ENCODE peak calls at places on chromosomes 4 and X, in ten cellular contexts. One of them, this sample, is unnamed.

GRCh38 chr4:1177274-1178141 is 5.1 kb upstream of the SPON2 start:
- DNase-seq in SK-N-SH: no peak
- DNase-seq in fibroblast of lung: no peak
- DNase-seq in PC-3: peak; percentile 7
- DNase-seq in A549: no peak
- DNase-seq in tibial artery: peak; percentile 62
- DNase-seq in body of pancreas: peak; percentile 13
- DNase-seq in kidney: peak; percentile 63
- DNase-seq in right atrium auricular region: no peak
- DNase-seq in mammary epithelial cell: peak; percentile 85
- DNase-seq in this sample: no peak

GRCh38 chrX:12370444-12371089 is 232.3 kb downstream of the FRMPD4 start:
- DNase-seq in tibial artery: no peak
- DNase-seq in mammary epithelial cell: no peak
- DNase-seq in fibroblast of lung: peak; percentile 82
- DNase-seq in right atrium auricular region: no peak
- DNase-seq in kidney: no peak
- DNase-seq in PC-3: no peak
- DNase-seq in SK-N-SH: no peak
- DNase-seq in body of pancreas: no peak
- DNase-seq in A549: no peak
- DNase-seq in this sample: no peak

GRCh38 chrX:7086384-7086783 is 61.1 kb upstream of the STS start:
- DNase-seq in fibroblast of lung: no peak
- DNase-seq in kidney: no peak
- DNase-seq in body of pancreas: no peak
- DNase-seq in tibial artery: no peak
- DNase-seq in SK-N-SH: no peak
- DNase-seq in right atrium auricular region: no peak
- DNase-seq in A549: no peak
- DNase-seq in mammary epithelial cell: no peak
- DNase-seq in PC-3: no peak
- DNase-seq in this sample: no peak

GRCh38 chr4:4726051-4726450 is 133.4 kb upstream of the MSX1 start:
- DNase-seq in PC-3: no peak
- DNase-seq in body of pancreas: no peak
- DNase-seq in A549: peak; percentile 33
- DNase-seq in SK-N-SH: no peak
- DNase-seq in tibial artery: no peak
- DNase-seq in mammary epithelial cell: no peak
- DNase-seq in fibroblast of lung: no peak
- DNase-seq in kidney: no peak
- DNase-seq in right atrium auricular region: no peak
- DNase-seq in this sample: peak; percentile 25

GRCh38 chr4:153645183-153645582 is 38.9 kb upstream of the TLR2 start:
- DNase-seq in SK-N-SH: no peak
- DNase-seq in body of pancreas: no peak
- DNase-seq in PC-3: no peak
- DNase-seq in fibroblast of lung: no peak
- DNase-seq in kidney: no peak
- DNase-seq in A549: no peak
- DNase-seq in mammary epithelial cell: no peak
- DNase-seq in right atrium auricular region: no peak
- DNase-seq in tibial artery: no peak
- DNase-seq in this sample: no peak

GRCh38 chrX:10819973-10820372 is 199.6 kb upstream of the MID1 start:
- DNase-seq in tibial artery: no peak
- DNase-seq in SK-N-SH: peak; percentile 42
- DNase-seq in body of pancreas: no peak
- DNase-seq in right atrium auricular region: no peak
- DNase-seq in kidney: no peak
- DNase-seq in fibroblast of lung: no peak
- DNase-seq in mammary epithelial cell: no peak
- DNase-seq in PC-3: no peak
- DNase-seq in A549: no peak
- DNase-seq in this sample: no peak

GRCh38 chrX:2507904-2508630 is 7.3 kb upstream of the DHRSX start:
- DNase-seq in SK-N-SH: no peak
- DNase-seq in tibial artery: no peak
- DNase-seq in kidney: no peak
- DNase-seq in mammary epithelial cell: no peak
- DNase-seq in A549: no peak
- DNase-seq in fibroblast of lung: no peak
- DNase-seq in right atrium auricular region: no peak
- DNase-seq in body of pancreas: peak; percentile 63
- DNase-seq in PC-3: no peak
- DNase-seq in this sample: no peak

GRCh38 chr4:108834787-108835384 is 72.0 kb upstream of the ETNPPL start:
- DNase-seq in A549: peak; percentile 17
- DNase-seq in PC-3: peak; percentile 55
- DNase-seq in fibroblast of lung: peak; percentile 72
- DNase-seq in kidney: no peak
- DNase-seq in right atrium auricular region: no peak
- DNase-seq in body of pancreas: no peak
- DNase-seq in mammary epithelial cell: peak; percentile 50
- DNase-seq in SK-N-SH: peak; percentile 16
- DNase-seq in tibial artery: no peak
- DNase-seq in this sample: peak; percentile 48

GRCh38 chr4:16140520-16141249 is 56.9 kb upstream of the PROM1 start:
- DNase-seq in SK-N-SH: no peak
- DNase-seq in mammary epithelial cell: peak; percentile 95
- DNase-seq in A549: peak; percentile 32
- DNase-seq in body of pancreas: peak; percentile 54
- DNase-seq in kidney: no peak
- DNase-seq in PC-3: peak; percentile 94
- DNase-seq in fibroblast of lung: peak; percentile 73
- DNase-seq in tibial artery: no peak
- DNase-seq in right atrium auricular region: no peak
- DNase-seq in this sample: no peak

GRCh38 chr4:60757986-60758385 is 442.1 kb upstream of the ADGRL3 start:
- DNase-seq in right atrium auricular region: no peak
- DNase-seq in fibroblast of lung: peak; percentile 19
- DNase-seq in body of pancreas: no peak
- DNase-seq in PC-3: peak; percentile 55
- DNase-seq in mammary epithelial cell: no peak
- DNase-seq in SK-N-SH: no peak
- DNase-seq in A549: no peak
- DNase-seq in tibial artery: no peak
- DNase-seq in kidney: no peak
- DNase-seq in this sample: no peak

DNA sequence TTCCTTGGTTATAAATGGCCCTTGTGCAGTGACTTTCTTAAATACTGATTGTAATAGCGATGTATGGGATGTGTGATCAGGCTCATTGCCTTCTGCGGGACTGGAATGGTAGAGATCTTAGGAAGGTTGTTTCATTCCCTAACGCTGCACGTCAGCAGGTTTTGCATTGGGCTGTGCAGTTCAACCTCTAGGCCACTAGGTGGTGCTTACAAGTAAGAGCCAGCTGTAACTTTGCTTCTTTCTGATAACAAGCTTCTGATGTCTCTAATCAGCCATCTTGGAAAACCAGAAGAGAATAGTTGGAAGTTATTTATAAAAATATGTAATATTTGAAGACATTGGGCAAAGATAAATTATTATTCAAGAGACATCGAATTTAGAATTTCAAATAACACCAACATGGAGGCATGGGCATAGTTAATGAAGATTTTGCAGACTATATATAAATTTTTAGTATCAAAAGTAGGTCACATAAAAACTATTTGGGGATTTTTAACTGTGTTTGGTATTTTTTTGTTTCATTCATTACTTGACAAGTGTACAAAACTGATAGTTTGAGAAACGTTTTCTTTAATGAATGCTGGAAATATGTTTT is 339.7 kb upstream of the PCDH7 start:
- DNase-seq in SK-N-SH: peak; percentile 17
- DNase-seq in body of pancreas: peak; percentile 60
- DNase-seq in PC-3: peak; percentile 79
- DNase-seq in A549: peak; percentile 68
- DNase-seq in fibroblast of lung: peak; percentile 79
- DNase-seq in tibial artery: no peak
- DNase-seq in kidney: no peak
- DNase-seq in mammary epithelial cell: peak; percentile 40
- DNase-seq in right atrium auricular region: no peak
- DNase-seq in this sample: peak; percentile 54
- TF ChIP-seq CTCF in SK-N-SH: peak; percentile 95
- TF ChIP-seq CTCF in body of pancreas: peak; percentile 63
- TF ChIP-seq CTCF in PC-3: peak; percentile 83
- TF ChIP-seq CTCF in A549: peak; percentile 21
- TF ChIP-seq CTCF in fibroblast of lung: peak; percentile 58
- TF ChIP-seq CTCF in tibial artery: no peak
- TF ChIP-seq CTCF in kidney: peak; percentile 31
- TF ChIP-seq CTCF in mammary epithelial cell: peak; percentile 81
- TF ChIP-seq CTCF in right atrium auricular region: peak; percentile 16
- TF ChIP-seq CTCF in this sample: peak; percentile 90

GRCh38 chrX:119759333-119759766 is 962 bp downstream of the SOWAHD start:
- DNase-seq in tibial artery: no peak
- DNase-seq in body of pancreas: no peak
- DNase-seq in fibroblast of lung: no peak
- DNase-seq in mammary epithelial cell: no peak
- DNase-seq in PC-3: no peak
- DNase-seq in kidney: no peak
- DNase-seq in right atrium auricular region: no peak
- DNase-seq in SK-N-SH: peak; percentile 29
- DNase-seq in A549: no peak
- DNase-seq in this sample: no peak

GRCh38 chrX:119758682-119759332 is 419 bp downstream of the SOWAHD start:
- DNase-seq in PC-3: no peak
- DNase-seq in right atrium auricular region: no peak
- DNase-seq in SK-N-SH: peak; percentile 67
- DNase-seq in tibial artery: no peak
- DNase-seq in mammary epithelial cell: peak; percentile 37
- DNase-seq in body of pancreas: peak; percentile 40
- DNase-seq in kidney: peak; percentile 84
- DNase-seq in fibroblast of lung: no peak
- DNase-seq in A549: no peak
- DNase-seq in this sample: no peak

GRCh38 chrX:119757979-119758681 is at the start of gene SOWAHD:
- DNase-seq in tibial artery: peak; percentile 69
- DNase-seq in fibroblast of lung: peak; percentile 21
- DNase-seq in right atrium auricular region: no peak
- DNase-seq in SK-N-SH: peak; percentile 63
- DNase-seq in body of pancreas: peak; percentile 47
- DNase-seq in A549: peak; percentile 21
- DNase-seq in PC-3: peak; percentile 50
- DNase-seq in mammary epithelial cell: peak; percentile 39
- DNase-seq in kidney: peak; percentile 77
- DNase-seq in this sample: peak; percentile 39

GRCh38 chrX:119762718-119763117 is 4.3 kb downstream of the SOWAHD start:
- DNase-seq in mammary epithelial cell: no peak
- DNase-seq in kidney: no peak
- DNase-seq in body of pancreas: no peak
- DNase-seq in fibroblast of lung: no peak
- DNase-seq in right atrium auricular region: no peak
- DNase-seq in PC-3: no peak
- DNase-seq in A549: no peak
- DNase-seq in tibial artery: no peak
- DNase-seq in SK-N-SH: no peak
- DNase-seq in this sample: no peak

GRCh38 chrX:119760026-119760902 is 1.9 kb downstream of the SOWAHD start:
- DNase-seq in body of pancreas: no peak
- DNase-seq in right atrium auricular region: no peak
- DNase-seq in tibial artery: no peak
- DNase-seq in SK-N-SH: peak; percentile 5
- DNase-seq in fibroblast of lung: no peak
- DNase-seq in kidney: no peak
- DNase-seq in mammary epithelial cell: no peak
- DNase-seq in PC-3: no peak
- DNase-seq in A549: no peak
- DNase-seq in this sample: peak; percentile 30
- H3K4me1 ChIP-seq in body of pancreas: peaks cover 23% of the 10 kb centered on the region
- H3K4me1 ChIP-seq in right atrium auricular region: peaks cover 13% of the 10 kb centered on the region
- H3K4me1 ChIP-seq in tibial artery: no peaks in the 10 kb centered on the region
- H3K4me1 ChIP-seq in SK-N-SH: no peaks in the 10 kb centered on the region
- H3K4me1 ChIP-seq in fibroblast of lung: no peaks in the 10 kb centered on the region
- H3K4me1 ChIP-seq in kidney: no peaks in the 10 kb centered on the region
- H3K4me1 ChIP-seq in mammary epithelial cell: peaks cover 3% of the 10 kb centered on the region
- H3K4me1 ChIP-seq in PC-3: peaks cover 11% of the 10 kb centered on the region
- H3K4me1 ChIP-seq in A549: peaks cover 8% of the 10 kb centered on the region
- H3K4me1 ChIP-seq in this sample: peaks cover 70% of the 10 kb centered on the region

DNA sequence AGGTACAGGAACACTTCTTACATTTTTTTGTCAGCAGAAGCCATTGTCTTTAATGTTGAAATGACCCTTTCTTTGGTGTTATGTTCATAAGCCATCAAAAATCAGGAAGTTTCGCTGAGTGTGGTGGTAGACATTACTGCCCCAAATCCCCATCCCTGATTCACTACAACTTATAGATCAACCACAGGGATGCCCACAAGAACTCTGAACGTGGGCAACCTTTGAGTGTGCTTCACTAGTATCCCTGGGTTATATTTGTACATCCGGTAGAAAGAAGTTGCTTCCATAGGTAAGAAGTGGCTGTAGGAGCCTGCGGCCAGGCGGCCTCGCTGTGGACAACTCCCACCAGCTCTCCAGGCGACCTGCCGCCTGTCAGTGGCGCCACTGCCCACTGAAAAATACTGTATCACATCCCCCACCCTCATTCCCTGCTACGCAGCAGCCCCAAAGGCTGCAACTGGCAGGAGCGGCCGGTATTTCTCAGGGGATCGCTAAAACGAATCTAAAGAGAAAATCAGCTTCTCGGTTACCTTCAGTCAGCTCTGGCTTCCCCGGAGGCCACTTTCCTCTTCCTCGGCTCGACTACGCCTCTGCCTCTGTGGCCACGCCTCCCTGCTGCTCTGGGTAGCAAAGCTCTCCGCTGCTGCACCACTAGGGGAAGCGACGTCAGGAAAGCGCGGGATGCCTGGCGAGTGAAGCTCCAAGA is 13.9 kb upstream of the ETDC start:
- DNase-seq in body of pancreas: peak; percentile 11
- DNase-seq in fibroblast of lung: peak; percentile 53
- DNase-seq in mammary epithelial cell: no peak
- DNase-seq in SK-N-SH: peak; percentile 59
- DNase-seq in PC-3: no peak
- DNase-seq in A549: no peak
- DNase-seq in right atrium auricular region: no peak
- DNase-seq in tibial artery: peak; percentile 63
- DNase-seq in kidney: no peak
- DNase-seq in this sample: no peak
- TF ChIP-seq CTCF in body of pancreas: no peak
- TF ChIP-seq CTCF in fibroblast of lung: peak; percentile 12
- TF ChIP-seq CTCF in mammary epithelial cell: no peak
- TF ChIP-seq CTCF in SK-N-SH: no peak
- TF ChIP-seq CTCF in PC-3: no peak
- TF ChIP-seq CTCF in A549: no peak
- TF ChIP-seq CTCF in right atrium auricular region: no peak
- TF ChIP-seq CTCF in tibial artery: no peak
- TF ChIP-seq CTCF in kidney: no peak
- TF ChIP-seq CTCF in this sample: no peak

DNA sequence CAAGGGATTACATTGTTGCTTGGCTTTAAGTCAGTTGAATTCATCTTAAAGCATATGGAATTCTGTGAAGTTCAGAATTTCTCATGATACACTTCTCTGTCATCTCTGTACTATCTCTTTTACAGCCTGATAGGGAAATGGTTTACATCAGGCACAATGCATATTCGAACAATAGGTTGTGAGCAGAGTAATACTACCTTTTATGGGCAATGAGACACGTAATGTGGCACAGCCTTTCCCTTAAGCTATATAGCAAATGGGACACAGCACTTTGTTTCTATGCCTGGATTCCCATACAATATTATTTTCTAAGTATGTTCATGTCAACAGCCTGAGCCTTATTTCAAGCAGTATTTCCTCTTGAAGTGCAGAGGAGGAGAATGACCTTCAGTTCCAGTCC is 58.4 kb downstream of the SYNPO2 start:
- DNase-seq in kidney: no peak
- DNase-seq in body of pancreas: no peak
- DNase-seq in fibroblast of lung: no peak
- DNase-seq in A549: no peak
- DNase-seq in PC-3: no peak
- DNase-seq in right atrium auricular region: no peak
- DNase-seq in tibial artery: no peak
- DNase-seq in mammary epithelial cell: no peak
- DNase-seq in SK-N-SH: no peak
- DNase-seq in this sample: no peak
- H3K4me1 ChIP-seq in kidney: no peaks in the 10 kb centered on the region
- H3K4me1 ChIP-seq in body of pancreas: no peaks in the 10 kb centered on the region
- H3K4me1 ChIP-seq in fibroblast of lung: peaks cover 2% of the 10 kb centered on the region
- H3K4me1 ChIP-seq in A549: peaks cover 5% of the 10 kb centered on the region
- H3K4me1 ChIP-seq in PC-3: peaks cover 4% of the 10 kb centered on the region
- H3K4me1 ChIP-seq in right atrium auricular region: peaks cover 31% of the 10 kb centered on the region
- H3K4me1 ChIP-seq in tibial artery: no peaks in the 10 kb centered on the region
- H3K4me1 ChIP-seq in mammary epithelial cell: peaks cover 2% of the 10 kb centered on the region
- H3K4me1 ChIP-seq in SK-N-SH: peaks cover 23% of the 10 kb centered on the region
- H3K4me1 ChIP-seq in this sample: no peaks in the 10 kb centered on the region

This sample was measured in OCI-LY7.